ENCODE peak calls at places on chromosomes 1 and 21, in seven cellular contexts. U, P, Q, T, J, O and A are unnamed samples.

GRCh38 chr1:21937372-21938121 is 437 bp upstream of the HSPG2 start:
- DNase-seq in U (peak; percentile 39), P (peak; percentile 53), Q (peak; percentile 71), T (peak; percentile 91), J (peak; percentile 85), O (peak; percentile 80), A (peak; percentile 67)

GRCh38 chr1:112033422-112034120 is 44.1 kb upstream of the KCND3 start:
- DNase-seq in U (no peak), P (no peak), Q (no peak), T (no peak), J (no peak), O (no peak), A (no peak)

GRCh38 chr1:183093821-183094287 is 70.6 kb downstream of the LAMC1 start:
- DNase-seq in U (no peak), P (no peak), Q (no peak), T (no peak), J (no peak), O (no peak), A (no peak)

GRCh38 chr1:66357478-66358197 is 176.3 kb upstream of the SGIP1 start:
- DNase-seq in U (peak; percentile 44), P (no peak), Q (no peak), T (no peak), J (no peak), O (no peak), A (no peak)

GRCh38 chr1:193185861-193186714 is at the start of gene B3GALT2:
- DNase-seq in U (peak; percentile 23), P (no peak), Q (no peak), T (peak; percentile 19), J (peak; percentile 73), O (no peak), A (no peak)

GRCh38 chr1:33654267-33654832 is 181.9 kb downstream of the ZSCAN20 start:
- DNase-seq in U (no peak), P (no peak), Q (no peak), T (peak; percentile 16), J (no peak), O (no peak), A (no peak)

GRCh38 chr1:6513296-6513928 is 21.9 kb upstream of the PLEKHG5 start:
- DNase-seq in U (no peak), P (no peak), Q (no peak), T (no peak), J (no peak), O (no peak), A (no peak)

GRCh38 chr21:39599191-39599966 is 13.4 kb upstream of the B3GALT5 start:
- DNase-seq in U (no peak), P (no peak), Q (no peak), T (no peak), J (no peak), O (no peak), A (no peak)

GRCh38 chr1:27525296-27526271 is 35.6 kb upstream of the WASF2 start:
- DNase-seq in U (peak; percentile 89), P (no peak), Q (peak; percentile 50), T (no peak), J (peak; percentile 30), O (peak; percentile 74), A (no peak)

GRCh38 chr1:154186177-154186576 is 5.7 kb downstream of the TPM3 start:
- DNase-seq in U (peak; percentile 82), P (peak; percentile 25), Q (peak; percentile 60), T (peak; percentile 92), J (no peak), O (peak; percentile 77), A (peak; percentile 82)